ENCODE peak calls at places on chromosomes 13 and 19, in five cellular contexts. L is dorsolateral prefrontal cortex; O is cardiac muscle cell; M is CD4-positive, alpha-beta T cell; I is NCI-H1694. P is an unnamed sample.

GRCh38 chr13:91661692-91662490 is 263.5 kb downstream of the GPC5 start:
- DNase-seq in I (no peak), L (no peak), O (no peak), M (no peak), P (no peak)

GRCh38 chr19:37999309-38000213 is 92.6 kb downstream of the SIPA1L3 start:
- DNase-seq in I (no peak), L (no peak), M (no peak), O (peak), P (no peak)

GRCh38 chr19:8196271-8196908 is 12.8 kb upstream of the CERS4 start:
- DNase-seq in L (no peak), O (no peak), M (no peak), I (no peak), P (no peak)

GRCh38 chr19:2149980-2150793 is 1.2 kb downstream of the AP3D1 start:
- DNase-seq in L (no peak), O (peak), M (no peak), I (no peak), P (no peak)

GRCh38 chr19:33879818-33880575 is 83.3 kb downstream of the KCTD15 start:
- DNase-seq in O (no peak), L (no peak), I (no peak), M (no peak), P (no peak)

GRCh38 chr13:113560645-113561416 is 23.7 kb upstream of the TFDP1 start:
- DNase-seq in O (no peak), M (no peak), I (no peak), L (no peak), P (no peak)

GRCh38 chr13:46992383-46992952 is 95.6 kb upstream of the HTR2A start:
- DNase-seq in M (no peak), L (no peak), I (no peak), O (peak), P (peak)

GRCh38 chr13:42548731-42549554 is 25.0 kb upstream of the TNFSF11 start:
- DNase-seq in I (no peak), M (no peak), O (peak), L (no peak), P (peak)

GRCh38 chr19:39514840-39515550 is at the start of gene SELENOV:
- DNase-seq in L (no peak), I (no peak), M (no peak), O (no peak), P (peak)

GRCh38 chr13:103275079-103275478 is 208.9 kb upstream of the SLC10A2 start:
- DNase-seq in M (no peak), I (no peak), L (no peak), O (no peak), P (no peak)

GRCh38 chr13:21945195-21945594 is 274.3 kb downstream of the FGF9 start:
- DNase-seq in L (no peak), O (no peak), I (no peak), M (no peak), P (no peak)

GRCh38 chr19:36950335-36951119 is 34.4 kb downstream of the ZNF568 start:
- DNase-seq in M (no peak), L (no peak), O (no peak), I (no peak), P (no peak)

GRCh38 chr19:57888107-57888493 is 737 bp downstream of the ZNF814 start:
- DNase-seq in M (no peak), O (no peak), L (no peak), I (no peak), P (no peak)

GRCh38 chr19:33465371-33465770 is 56.2 kb downstream of the PEPD start:
- DNase-seq in L (peak), O (no peak), M (no peak), I (no peak), P (no peak)

GRCh38 chr19:45103200-45103624 is 10.2 kb downstream of the PPP1R37 start:
- DNase-seq in O (peak), M (peak), I (peak), L (peak), P (no peak)

GRCh38 chr19:51821921-51822716 is 27.2 kb downstream of the FPR3 start:
- DNase-seq in M (no peak), I (no peak), L (no peak), O (peak), P (no peak)

GRCh38 chr19:55352746-55353145 is 1.8 kb downstream of the COX6B2 start:
- DNase-seq in L (no peak), I (no peak), M (no peak), O (no peak), P (no peak)

P was measured in RPMI8226.